ENCODE peak calls at places on chromosomes 13 and 19, in four cellular contexts. B is GM12878, M is GM12891, X is K562. Z is an unnamed sample.

GRCh38 chr13:27442071-27442647 is 8.2 kb downstream of the MTIF3 start:
- DNase-seq in X (no peak), B (no peak), M (no peak), Z (no peak)

GRCh38 chr19:55382013-55382412 is 2.1 kb downstream of the TMEM238 start:
- DNase-seq in X (no peak), M (no peak), B (no peak), Z (no peak)

GRCh38 chr13:23750383-23751121 is 138.6 kb downstream of the MIPEP start:
- DNase-seq in X (no peak), B (no peak), M (no peak), Z (no peak)

GRCh38 chr13:106513025-106513424 is 22.4 kb downstream of the EFNB2 start:
- DNase-seq in X (no peak), B (no peak), M (no peak), Z (no peak)

GRCh38 chr19:28359819-28360414 is 853.0 kb downstream of the UQCRFS1 start:
- DNase-seq in X (no peak), B (no peak), M (no peak), Z (no peak)

GRCh38 chr19:8611890-8612806 is 1.6 kb upstream of the ADAMTS10 start:
- DNase-seq in M (no peak), B (no peak), X (no peak), Z (no peak)

GRCh38 chr13:109700176-109700575 is 86.2 kb downstream of the IRS2 start:
- DNase-seq in M (no peak), B (no peak), X (peak; percentile 28), Z (no peak)

GRCh38 chr19:10339380-10339960 is at the start of gene ICAM3:
- DNase-seq in B (peak; percentile 43), X (no peak), M (peak; percentile 72), Z (peak; percentile 73)

GRCh38 chr13:80363890-80364503 is 23.1 kb upstream of the SPRY2 start:
- DNase-seq in M (no peak), B (no peak), X (no peak), Z (no peak)

GRCh38 chr13:89066868-89067466 is 1395.8 kb downstream of the SLITRK5 start:
- DNase-seq in M (no peak), X (no peak), B (no peak), Z (no peak)

GRCh38 chr19:15251749-15252397 is 19.6 kb upstream of the EPHX3 start:
- DNase-seq in X (peak; percentile 68), B (no peak), M (no peak), Z (no peak)

GRCh38 chr19:37905936-37906867 is at the start of gene WDR87:
- DNase-seq in X (peak; percentile 76), M (peak; percentile 41), B (no peak), Z (peak; percentile 48)

GRCh38 chr13:42056585-42056984 is 8.1 kb downstream of the DGKH start:
- DNase-seq in M (no peak), B (no peak), X (no peak), Z (no peak)

GRCh38 chr13:52665325-52665724 is 12.7 kb downstream of the SUGT1 start:
- DNase-seq in X (peak; percentile 8), B (no peak), M (no peak), Z (no peak)

GRCh38 chr13:21043898-21044297 is 17.5 kb downstream of the LATS2 start:
- DNase-seq in M (no peak), B (no peak), X (no peak), Z (no peak)

GRCh38 chr13:28059214-28059613 is 41.2 kb downstream of the FLT3 start:
- DNase-seq in M (no peak), X (peak; percentile 48), B (no peak), Z (no peak)

GRCh38 chr13:100550433-100550832 is 38.2 kb downstream of the GGACT start:
- DNase-seq in X (no peak), M (no peak), B (no peak), Z (no peak)

GRCh38 chr19:49165111-49165750 is 7.6 kb downstream of the TRPM4 start:
- DNase-seq in B (no peak), M (no peak), X (no peak), Z (no peak)

GRCh38 chr19:55304279-55304978 is 20.6 kb downstream of the BRSK1 start:
- DNase-seq in M (no peak), B (no peak), X (peak; percentile 71), Z (peak; percentile 69)

GRCh38 chr13:46211116-46211515 is 612 bp upstream of the LRRC63 start:
- DNase-seq in M (no peak), X (peak; percentile 25), B (no peak), Z (no peak)

GRCh38 chr13:110261166-110262081 is 45.5 kb downstream of the COL4A1 start:
- DNase-seq in X (no peak), B (no peak), M (no peak), Z (no peak)

GRCh38 chr13:33193428-33193974 is 92.1 kb downstream of the STARD13 start:
- DNase-seq in B (no peak), M (no peak), X (no peak), Z (no peak)

GRCh38 chr13:28117689-28118377 is 17.5 kb upstream of the FLT3 start:
- DNase-seq in M (no peak), X (no peak), B (no peak), Z (no peak)

GRCh38 chr19:52724701-52725514 is 9.9 kb downstream of the ZNF611 start:
- DNase-seq in M (no peak), X (peak; percentile 64), B (no peak), Z (no peak)

GRCh38 chr13:76378767-76379166 is 507.4 kb downstream of the KCTD12 start:
- DNase-seq in M (no peak), B (no peak), X (no peak), Z (no peak)

GRCh38 chr19:9953802-9954542 is 17.7 kb upstream of the OLFM2 start:
- DNase-seq in X (no peak), B (no peak), M (no peak), Z (no peak)

GRCh38 chr19:52190679-52191293 is 934 bp downstream of the PPP2R1A start:
- DNase-seq in M (no peak), B (no peak), X (no peak), Z (no peak)

GRCh38 chr13:20303636-20304035 is 71.5 kb upstream of the GJB6 start:
- DNase-seq in X (no peak), M (no peak), B (no peak), Z (no peak)

GRCh38 chr13:103203750-103204330 is 137.6 kb upstream of the SLC10A2 start:
- DNase-seq in X (no peak), B (no peak), M (no peak), Z (no peak)

DNA sequence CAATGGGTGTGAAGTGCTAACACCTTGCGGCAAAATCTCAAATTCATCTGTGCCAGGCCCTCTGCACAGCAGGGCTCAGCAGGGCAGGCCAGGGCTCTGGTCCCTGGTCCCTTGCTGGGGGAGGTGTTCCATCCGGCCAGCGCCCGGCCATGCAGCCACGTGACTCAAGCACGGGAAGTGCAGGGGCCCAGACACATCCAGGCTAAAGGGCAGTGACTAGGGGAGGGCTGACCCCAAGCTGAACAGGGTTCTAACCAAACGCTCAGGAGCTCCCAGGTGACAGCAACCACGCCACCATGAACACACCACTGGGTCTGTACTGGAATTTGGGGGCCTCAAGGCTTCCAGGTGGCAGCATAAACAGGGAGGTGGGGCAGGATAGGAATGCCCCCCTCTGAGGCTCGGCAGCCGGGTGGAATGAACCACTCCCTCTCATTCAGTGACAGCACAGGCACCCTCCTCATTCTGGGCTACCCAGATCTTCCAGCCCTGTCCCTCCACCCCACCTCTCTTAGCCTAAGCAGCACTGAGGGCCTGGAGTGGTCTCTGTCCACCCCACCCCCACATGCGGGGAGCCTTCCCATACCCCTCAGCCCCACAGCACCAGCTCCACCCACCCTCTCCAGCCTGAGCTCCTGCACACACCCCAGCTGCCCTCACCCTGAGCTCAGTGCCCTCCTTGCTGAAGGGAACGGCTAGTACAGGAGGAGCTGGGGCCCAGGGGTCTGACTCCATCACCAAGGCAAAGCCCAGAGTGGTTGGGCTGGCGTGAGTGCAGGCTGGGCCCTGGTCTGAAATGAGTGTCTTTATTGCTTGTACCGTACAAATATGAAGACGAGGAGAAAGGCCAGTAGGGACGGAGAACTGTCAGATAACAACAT is 5.3 kb upstream of the CCNP start:
- DNase-seq in B (no peak), M (no peak), X (peak; percentile 75), Z (no peak)
- TF ChIP-seq POLR2AphosphoS5 in B (no peak), M (peak; percentile 32), X (peak; percentile 15), Z (no peak)

GRCh38 chr19:39470724-39471339 is 9.8 kb upstream of the TIMM50 start:
- DNase-seq in X (no peak), M (no peak), B (no peak), Z (no peak)
- TF ChIP-seq TAF1 in X (no peak), M (no peak), B (no peak), Z (no peak)

DNA sequence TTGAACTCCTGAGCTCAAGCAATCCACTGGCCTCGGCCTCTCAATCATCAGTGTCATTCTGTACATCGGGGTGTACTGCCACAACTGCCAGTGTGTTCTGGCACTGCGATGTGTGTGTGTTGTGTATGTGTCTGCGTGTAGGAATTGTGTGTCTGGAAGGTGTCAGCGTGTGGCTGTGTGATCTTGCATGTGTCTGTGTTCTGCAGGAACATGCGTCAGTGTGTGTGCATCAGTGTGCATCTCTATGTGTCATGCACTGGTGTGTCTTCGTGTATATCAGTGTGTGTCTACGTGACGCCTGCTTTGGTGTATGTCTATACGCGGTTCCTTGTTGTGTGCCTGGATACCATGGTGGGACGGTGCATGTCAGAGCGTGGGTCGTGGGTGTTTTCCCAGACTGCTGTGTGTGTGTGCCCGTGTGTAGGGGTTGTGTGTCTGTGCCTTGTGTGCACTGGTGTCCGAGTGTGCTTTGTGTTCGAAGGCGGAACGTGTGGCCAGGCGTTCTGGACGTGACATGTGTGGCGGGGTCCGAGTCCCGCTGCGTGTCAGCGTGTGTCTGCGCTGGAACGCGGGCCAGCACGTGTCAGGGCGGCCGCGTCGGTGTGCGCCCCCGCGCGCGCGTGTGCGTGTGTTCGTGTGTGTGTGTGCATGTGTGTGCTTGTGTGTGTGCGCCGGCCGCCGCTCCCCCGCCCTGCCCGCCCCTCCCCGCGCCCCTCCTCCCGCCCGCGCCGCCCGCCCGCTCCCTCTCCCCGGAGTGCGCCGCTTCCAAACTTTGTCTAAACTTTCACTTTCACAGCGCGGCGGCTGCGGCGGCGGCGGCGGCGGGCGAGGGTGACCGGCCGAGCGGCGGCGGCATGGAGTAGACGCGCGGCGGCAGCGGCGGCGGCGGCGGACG is at the start of gene NFIX:
- DNase-seq in B (no peak), M (peak; percentile 71), X (peak; percentile 83), Z (no peak)
- TF ChIP-seq POLR2A in B (no peak), M (no peak), X (peak; percentile 28), Z (no peak)

GRCh38 chr19:3386447-3387234 is 20.3 kb downstream of the NFIC start:
- DNase-seq in X (no peak), M (no peak), B (no peak), Z (no peak)
- TF ChIP-seq POLR2AphosphoS5 in X (no peak), M (no peak), B (no peak), Z (no peak)

GRCh38 chr13:113837554-113838355 is 26.1 kb downstream of the GAS6 start:
- DNase-seq in B (no peak), X (peak; percentile 52), M (no peak), Z (no peak)
- TF ChIP-seq TAF1 in B (no peak), X (no peak), M (no peak), Z (no peak)

GRCh38 chr19:16332991-16333624 is 8.5 kb downstream of the KLF2 start:
- DNase-seq in M (no peak), X (no peak), B (no peak), Z (no peak)
- TF ChIP-seq POLR2A in M (no peak), X (no peak), B (no peak), Z (no peak)

GRCh38 chr19:18183529-18183928 is 9.5 kb upstream of the MPV17L2 start:
- DNase-seq in X (no peak), M (no peak), B (no peak), Z (no peak)
- TF ChIP-seq POLR2AphosphoS5 in X (no peak), M (no peak), B (no peak), Z (no peak)

Z was measured in GM12892.